ENCODE peak calls at places on chromosome 6, in seven cellular contexts. D is SW 1271, Z is GM13977, N is AG08396, W is T-helper 17 cell, I is Ammon's horn, G is tibial nerve. P is an unnamed sample.

GRCh38 chr6:34065470-34066283 is 80.2 kb downstream of the GRM4 start:
- DNase-seq in N (no peak), D (no peak), W (no peak), I (no peak), Z (no peak), G (no peak), P (peak)

GRCh38 chr6:149925253-149925973 is 2.5 kb upstream of the RAET1G start:
- DNase-seq in D (no peak), W (no peak), G (no peak), N (no peak), I (no peak), Z (no peak), P (peak)

GRCh38 chr6:5457983-5458683 is 196.8 kb downstream of the FARS2 start:
- DNase-seq in Z (no peak), W (no peak), N (no peak), I (no peak), D (no peak), G (no peak), P (peak)

GRCh38 chr6:89145461-89145961 is 344 bp upstream of the PM20D2 start:
- DNase-seq in W (no peak), G (no peak), I (peak), N (peak), D (no peak), Z (peak), P (peak)

GRCh38 chr6:166365221-166365620 is 17.5 kb downstream of the MPC1 start:
- DNase-seq in W (no peak), I (peak), Z (no peak), G (no peak), D (no peak), N (no peak), P (no peak)

GRCh38 chr6:90414352-90414751 is 117.7 kb upstream of the BACH2 start:
- DNase-seq in W (no peak), I (no peak), Z (no peak), N (no peak), D (no peak), G (no peak), P (no peak)

GRCh38 chr6:17015144-17015543 is 86.7 kb upstream of the STMND1 start:
- DNase-seq in I (no peak), W (no peak), G (no peak), D (no peak), Z (peak), N (peak), P (no peak)

GRCh38 chr6:146898888-146899227 is 300.1 kb downstream of the ADGB start:
- DNase-seq in G (no peak), W (no peak), D (no peak), I (no peak), N (no peak), Z (no peak), P (no peak)

GRCh38 chr6:112879920-112880413 is 532.8 kb downstream of the RFPL4B start:
- DNase-seq in W (no peak), N (no peak), Z (no peak), D (peak), I (no peak), G (no peak), P (peak)